ENCODE peak calls at places on chromosomes 6 and 20, in five cellular contexts. N is SJSA1, K is body of pancreas, Q is psoas muscle, O is GM23248. X is an unnamed sample.

GRCh38 chr6:88670369-88670768 is 293.0 kb downstream of the RNGTT start:
- DNase-seq in N (no peak), K (no peak), Q (no peak), O (no peak), X (no peak)

GRCh38 chr20:25399038-25399430 is 8.4 kb upstream of the ABHD12 start:
- DNase-seq in N (peak; percentile 57), K (peak; percentile 67), Q (no peak), O (peak; percentile 82), X (peak; percentile 26)

GRCh38 chr6:107709341-107709740 is 114.8 kb downstream of the SCML4 start:
- DNase-seq in N (no peak), K (no peak), Q (no peak), O (no peak), X (no peak)

GRCh38 chr20:44028868-44029847 is 114.5 kb downstream of the TOX2 start:
- DNase-seq in N (peak; percentile 21), K (no peak), Q (no peak), O (no peak), X (no peak)

GRCh38 chr20:7291319-7291943 is 523.9 kb downstream of the BMP2 start:
- DNase-seq in N (no peak), K (no peak), Q (no peak), O (no peak), X (no peak)

GRCh38 chr6:147267658-147268057 is 63.4 kb downstream of the STXBP5 start:
- DNase-seq in N (no peak), K (no peak), Q (no peak), O (no peak), X (no peak)

GRCh38 chr20:32007787-32008616 is 2.2 kb upstream of the CCM2L start:
- DNase-seq in N (no peak), K (peak; percentile 13), Q (peak; percentile 43), O (no peak), X (no peak)

GRCh38 chr6:34994693-34995092 is 105.6 kb downstream of the ANKS1A start:
- DNase-seq in N (no peak), K (no peak), Q (no peak), O (no peak), X (no peak)

GRCh38 chr20:47857994-47858557 is 72.8 kb upstream of the SULF2 start:
- DNase-seq in N (no peak), K (no peak), Q (peak; percentile 32), O (peak; percentile 50), X (no peak)

GRCh38 chr20:25041813-25042530 is 16.0 kb downstream of the ACSS1 start:
- DNase-seq in N (no peak), K (no peak), Q (peak; percentile 9), O (no peak), X (no peak)

GRCh38 chr20:2822073-2822472 is 5.9 kb downstream of the TMEM239 start:
- DNase-seq in N (peak; percentile 32), K (no peak), Q (no peak), O (peak; percentile 30), X (no peak)

GRCh38 chr20:35514371-35514960 is 15.0 kb downstream of the C20orf173 start:
- DNase-seq in N (no peak), K (no peak), Q (no peak), O (no peak), X (no peak)

DNA sequence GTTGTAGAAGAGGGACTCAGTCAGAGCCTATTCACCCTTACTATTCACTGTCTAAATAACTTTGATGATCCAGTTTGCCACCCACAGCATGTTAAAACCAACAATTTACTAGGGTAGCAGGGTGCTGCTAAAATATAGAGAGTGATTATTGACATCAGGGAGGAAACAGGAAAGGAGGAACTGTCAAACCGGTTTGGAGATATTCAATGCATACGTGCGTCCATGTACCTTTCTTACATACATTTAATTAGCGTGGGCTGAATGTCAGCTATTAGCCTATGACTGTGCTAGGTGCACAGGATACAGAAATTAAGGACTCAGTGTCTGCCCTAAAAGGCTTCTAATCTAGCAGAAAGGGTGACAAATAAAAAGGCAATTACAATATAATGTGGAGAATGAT is 57.2 kb downstream of the IL20RA start:
- DNase-seq in N (no peak), K (no peak), Q (no peak), O (no peak), X (no peak)
- H3K4me3 ChIP-seq in N (no peak overlapping the region), K (no peak overlapping the region), Q (no peak overlapping the region), O (no peak overlapping the region), X (no peak overlapping the region)

GRCh38 chr6:17551383-17551958 is 48.6 kb upstream of the FAM8A1 start:
- DNase-seq in N (no peak), K (no peak), Q (no peak), O (no peak), X (no peak)
- H3K36me3 ChIP-seq in N (peaks cover 68% of the 10 kb centered on the region), K (no peaks in the 10 kb centered on the region), Q (peaks cover 2% of the 10 kb centered on the region), O (no peaks in the 10 kb centered on the region), X (peaks cover 6% of the 10 kb centered on the region)

DNA sequence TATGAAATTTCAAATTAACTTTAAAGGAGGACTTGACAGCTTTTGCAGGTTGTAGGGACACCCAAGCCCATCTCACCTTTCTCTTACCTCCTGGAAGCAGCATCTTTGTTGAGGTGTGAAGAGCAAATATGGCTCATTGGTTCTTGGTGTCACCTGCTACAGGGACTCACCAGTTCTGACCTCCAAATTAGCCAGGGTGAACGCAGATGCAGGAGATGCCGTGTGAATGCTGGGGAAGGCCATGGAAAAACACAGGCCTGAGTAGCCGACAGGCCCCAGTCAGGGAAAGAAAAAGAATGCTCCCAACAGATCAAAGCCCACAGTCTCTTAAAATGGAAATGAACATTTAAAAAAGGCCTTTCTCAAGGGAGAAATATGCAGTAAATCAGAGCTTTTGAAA is 167.4 kb downstream of the CD83 start:
- DNase-seq in N (no peak), K (no peak), Q (no peak), O (no peak), X (no peak)
- H3K4me3 ChIP-seq in N (no peak overlapping the region), K (no peak overlapping the region), Q (no peak overlapping the region), O (no peak overlapping the region), X (no peak overlapping the region)

GRCh38 chr6:37459981-37460800 is 27.2 kb downstream of the CMTR1 start:
- DNase-seq in N (no peak), K (no peak), Q (no peak), O (no peak), X (no peak)

GRCh38 chr6:37456126-37456525 is 23.1 kb downstream of the CMTR1 start:
- DNase-seq in N (no peak), K (no peak), Q (no peak), O (peak; percentile 95), X (peak; percentile 69)

GRCh38 chr6:37456816-37457560 is 24.0 kb downstream of the CMTR1 start:
- DNase-seq in N (no peak), K (peak; percentile 17), Q (peak; percentile 26), O (peak; percentile 96), X (peak; percentile 46)

DNA sequence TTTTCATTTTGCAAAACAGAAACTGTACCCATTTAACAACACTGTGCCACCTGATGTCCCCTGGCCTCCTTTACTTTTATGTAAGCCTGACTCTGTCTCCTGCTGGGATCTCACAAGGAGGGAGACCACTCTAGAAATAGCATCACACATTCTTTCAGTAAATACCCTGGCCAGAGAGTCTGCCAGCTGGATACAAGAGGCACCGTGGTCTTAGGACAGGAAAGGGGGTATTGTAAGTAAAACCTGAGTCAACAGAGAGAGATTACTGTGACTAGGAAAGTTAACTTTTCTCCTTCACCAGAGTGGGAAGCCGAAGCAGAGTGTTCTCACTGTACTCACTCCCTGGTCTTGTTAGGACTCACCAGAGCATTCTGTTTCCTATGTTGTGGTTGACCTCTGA is 27.8 kb downstream of the CMTR1 start:
- DNase-seq in N (no peak), K (no peak), Q (no peak), O (no peak), X (no peak)
- H3K36me3 ChIP-seq in N (peaks cover 70% of the 10 kb centered on the region), K (no peaks in the 10 kb centered on the region), Q (peaks cover 20% of the 10 kb centered on the region), O (peaks cover 15% of the 10 kb centered on the region), X (peaks cover 23% of the 10 kb centered on the region)

X was measured in BJ.